ENCODE peak calls at places on chromosomes 16 and 17, in six cellular contexts. F, O, Y, R, S and K are unnamed samples.

GRCh38 chr16:79001156-79001997 is 599.2 kb downstream of the MAF start:
- DNase-seq in F (no peak), O (no peak), Y (no peak), R (no peak), S (no peak), K (no peak)

GRCh38 chr17:51427259-51428255 is 167.2 kb downstream of the UTP18 start:
- DNase-seq in F (no peak), O (no peak), Y (no peak), R (peak), S (no peak), K (no peak)

GRCh38 chr16:50762241-50762640 is 20.4 kb downstream of the CYLD start:
- DNase-seq in F (no peak), O (no peak), Y (no peak), R (no peak), S (no peak), K (no peak)

GRCh38 chr17:78559749-78560368 is 17.3 kb downstream of the DNAH17 start:
- DNase-seq in F (no peak), O (no peak), Y (no peak), R (no peak), S (no peak), K (no peak)

GRCh38 chr17:16027708-16028584 is 28.3 kb downstream of the TTC19 start:
- DNase-seq in F (peak), O (peak), Y (no peak), R (peak), S (peak), K (peak)

GRCh38 chr16:17270111-17270510 is 200.6 kb downstream of the XYLT1 start:
- DNase-seq in F (no peak), O (no peak), Y (no peak), R (no peak), S (no peak), K (no peak)

GRCh38 chr16:117381-118365 is 20.8 kb downstream of the NPRL3 start:
- DNase-seq in F (peak), O (peak), Y (peak), R (peak), S (no peak), K (no peak)

GRCh38 chr17:31327534-31328526 is 6.4 kb upstream of the EVI2A start:
- DNase-seq in F (peak), O (peak), Y (no peak), R (no peak), S (peak), K (peak)

GRCh38 chr16:27823438-27823820 is 240.1 kb downstream of the GSG1L start:
- DNase-seq in F (no peak), O (no peak), Y (no peak), R (no peak), S (no peak), K (no peak)

GRCh38 chr16:7167651-7168050 is 165.0 kb upstream of the RBFOX1 start:
- DNase-seq in F (no peak), O (no peak), Y (no peak), R (no peak), S (no peak), K (no peak)

GRCh38 chr17:57935833-57936807 is 19.1 kb downstream of the CUEDC1 start:
- DNase-seq in F (no peak), O (peak), Y (no peak), R (no peak), S (no peak), K (peak)

DNA sequence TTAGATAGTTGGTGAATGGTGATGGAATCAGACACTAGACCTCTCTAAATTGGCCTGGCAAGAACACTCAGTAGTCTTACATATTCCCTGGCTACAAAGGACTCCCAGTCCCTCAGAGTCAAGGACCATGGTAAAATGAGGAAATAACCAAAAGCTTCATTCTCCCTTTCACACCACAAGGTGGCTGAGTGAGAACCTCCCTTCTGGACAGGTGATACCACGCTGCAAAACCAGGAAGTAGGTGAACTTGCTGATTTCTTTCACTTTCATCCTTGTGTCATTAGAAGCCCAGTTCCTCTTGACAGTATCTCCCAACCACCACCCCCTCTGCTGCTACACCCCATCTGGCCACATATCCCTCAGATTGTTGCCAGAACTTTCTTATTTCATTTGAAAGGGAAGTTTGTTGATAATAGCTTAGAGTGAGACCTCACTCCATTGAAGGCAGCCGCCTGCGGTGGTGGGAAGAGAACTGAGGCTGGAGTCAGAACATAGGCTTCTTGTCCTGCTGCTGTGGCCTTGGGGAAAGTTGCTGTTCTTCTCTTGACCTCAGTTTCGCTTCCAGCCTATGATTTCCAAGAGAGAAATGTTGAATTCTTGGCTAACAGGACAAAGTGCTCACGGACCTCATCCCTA is 290.6 kb upstream of the CCL2 start:
- DNase-seq in F (no peak), O (no peak), Y (no peak), R (peak), S (no peak), K (no peak)
- TF ChIP-seq CTCF in F (no peak), O (no peak), Y (no peak), R (peak), S (no peak), K (no peak)

GRCh38 chr17:48882272-48882671 is 10.3 kb upstream of the ATP5MC1 start:
- DNase-seq in F (no peak), O (no peak), Y (no peak), R (no peak), S (no peak), K (no peak)
- H3K4me3 ChIP-seq in F (no peak), O (no peak), Y (no peak), R (no peak), S (no peak), K (no peak)

GRCh38 chr16:28982949-28983348 is 1.9 kb upstream of the LAT start:
- DNase-seq in F (no peak), O (no peak), Y (no peak), R (no peak), S (no peak), K (no peak)

GRCh38 chr16:28982418-28982817 is 2.4 kb upstream of the LAT start:
- DNase-seq in F (no peak), O (no peak), Y (no peak), R (no peak), S (no peak), K (no peak)

GRCh38 chr16:28983644-28984043 is 1.2 kb upstream of the LAT start:
- DNase-seq in F (no peak), O (no peak), Y (no peak), R (no peak), S (no peak), K (no peak)

GRCh38 chr16:28980929-28981328 is 3.9 kb upstream of the LAT start:
- DNase-seq in F (no peak), O (no peak), Y (no peak), R (no peak), S (no peak), K (no peak)

GRCh38 chr16:28981517-28981916 is 3.3 kb upstream of the LAT start:
- DNase-seq in F (peak), O (peak), Y (no peak), R (peak), S (no peak), K (no peak)
- TF ChIP-seq CTCF in F (peak), O (peak), Y (no peak), R (peak), S (peak), K (peak)

DNA sequence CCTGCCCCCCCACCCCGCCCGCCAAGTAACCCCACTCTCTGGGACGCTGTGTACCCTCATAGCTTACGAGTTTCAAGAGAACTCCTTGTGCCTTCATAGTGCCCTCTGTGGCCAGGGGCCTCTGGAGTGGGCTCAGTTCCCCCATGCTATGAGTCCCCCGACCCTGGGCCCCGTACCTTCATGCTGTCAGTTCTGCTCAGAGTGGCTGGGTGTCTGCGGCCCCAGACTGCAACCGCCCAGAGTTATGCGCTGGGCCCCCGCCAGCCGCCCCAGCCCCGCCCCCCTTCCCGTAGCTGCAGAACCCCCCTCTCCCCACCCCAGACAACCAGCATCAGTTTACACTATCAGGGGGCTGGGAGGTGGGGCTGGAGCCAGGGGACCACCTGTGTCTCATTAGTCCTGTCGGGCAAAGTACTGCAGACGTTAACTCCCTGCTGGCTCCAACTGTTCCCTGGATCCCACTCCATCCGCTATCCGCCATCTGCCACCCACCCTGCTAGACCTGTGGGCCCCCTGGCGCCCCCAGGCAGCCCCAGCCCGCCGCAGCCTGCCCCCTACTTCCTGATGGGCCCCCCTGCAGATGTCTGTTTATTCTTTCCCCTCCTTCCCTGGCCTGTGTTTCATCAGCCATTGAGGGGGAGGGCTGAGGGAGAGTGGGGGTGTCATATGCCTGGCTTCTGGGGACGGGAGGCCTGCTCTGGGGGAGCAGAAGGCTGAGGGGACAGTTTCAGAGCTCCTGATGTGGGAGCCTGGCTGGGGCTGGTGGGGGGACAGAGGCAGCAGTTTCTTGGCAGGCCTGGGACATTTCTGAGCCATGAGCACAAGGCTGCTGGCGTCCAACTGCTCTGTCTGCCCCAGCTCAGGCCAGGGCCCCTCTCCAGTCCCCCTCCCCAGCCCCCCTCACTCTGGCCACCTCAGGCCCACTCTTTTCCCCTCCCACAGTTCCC is at the start of gene MFAP4:
- DNase-seq in F (peak), O (peak), Y (no peak), R (no peak), S (peak), K (peak)
- H3K4me3 ChIP-seq in F (peak), O (peak), Y (no peak), R (no peak), S (peak), K (peak)

DNA sequence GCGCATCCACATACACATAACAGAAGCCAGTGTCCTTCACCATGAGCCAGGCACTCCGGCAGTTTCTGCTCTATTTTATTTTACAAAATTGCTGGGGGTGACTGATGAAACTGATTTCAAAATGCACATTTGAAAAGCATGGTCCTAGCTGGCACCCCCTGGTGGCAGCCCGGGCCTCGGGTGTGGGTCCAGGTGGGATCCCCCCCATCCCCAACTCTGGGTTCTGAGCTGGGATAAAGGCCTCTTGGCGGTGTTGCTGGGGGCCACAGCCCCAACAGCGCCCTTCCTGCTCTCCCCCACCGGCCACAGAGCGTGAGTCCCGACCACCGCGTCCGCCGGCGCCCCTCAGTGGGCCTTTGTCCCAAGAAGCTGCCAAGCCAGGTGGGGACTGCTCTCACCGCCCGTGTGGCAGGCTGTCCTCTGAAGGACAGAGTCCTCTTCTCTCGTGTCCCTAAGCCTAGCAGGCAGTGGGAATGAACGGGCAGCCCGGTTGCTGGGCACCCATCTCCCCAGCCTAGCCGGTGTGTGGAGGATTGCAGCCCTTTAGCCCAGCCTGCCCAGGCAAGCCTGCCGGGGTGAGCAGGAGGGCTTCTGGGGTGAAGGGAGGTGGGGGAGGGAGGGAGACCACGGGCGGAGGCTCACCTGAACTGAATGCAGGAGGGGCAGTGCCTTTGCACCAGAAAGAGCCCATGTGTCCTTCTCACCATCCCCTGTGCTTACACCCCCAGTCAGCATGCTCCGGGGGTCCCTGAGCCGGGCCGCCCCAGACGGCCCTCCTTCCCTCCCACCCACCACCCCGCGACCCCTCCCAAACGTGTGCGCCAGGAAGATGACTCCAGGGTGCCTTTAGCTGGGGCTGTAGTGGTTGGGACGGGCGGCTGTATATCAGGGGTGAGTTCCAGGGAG is 898 bp downstream of the SNAI3 start:
- DNase-seq in F (peak), O (peak), Y (no peak), R (no peak), S (peak), K (peak)
- TF ChIP-seq CTCF in F (peak), O (peak), Y (no peak), R (peak), S (peak), K (peak)

DNA sequence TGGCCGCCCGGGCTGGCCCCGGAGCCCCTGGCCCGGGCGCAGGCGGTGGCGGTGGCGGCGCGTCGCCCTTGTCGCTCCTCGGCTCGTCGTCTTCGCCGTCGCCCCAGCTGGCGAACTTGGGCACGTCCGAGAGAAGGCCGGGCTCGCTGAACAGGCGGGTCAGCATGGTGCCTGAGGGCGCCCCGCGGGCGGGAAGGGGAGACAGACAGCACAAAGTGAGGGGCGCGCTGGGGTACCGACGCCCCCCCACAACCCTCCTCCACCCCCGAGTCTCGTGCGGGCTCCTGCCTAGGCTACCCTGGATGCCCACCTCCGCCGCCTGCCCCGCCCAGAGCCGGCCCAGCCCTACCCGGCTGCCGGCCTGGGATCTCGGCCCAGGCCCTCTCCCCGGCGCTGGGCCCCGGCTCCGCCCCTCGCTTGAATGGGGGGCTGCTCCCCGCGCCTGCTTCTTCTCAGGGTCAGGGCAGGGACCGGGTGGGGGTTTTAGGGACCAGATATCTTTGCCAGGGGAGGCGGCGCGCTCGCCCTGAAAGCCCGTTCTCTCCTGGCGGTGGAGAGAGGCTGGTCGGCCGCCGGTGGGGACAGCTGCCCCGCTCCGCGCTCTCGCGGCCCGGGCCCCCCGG is 1.2 kb downstream of the NEUROD2 start:
- DNase-seq in F (no peak), O (no peak), Y (no peak), R (no peak), S (no peak), K (no peak)
- H3K4me3 ChIP-seq in F (no peak), O (no peak), Y (peak), R (no peak), S (no peak), K (no peak)

GRCh38 chr17:32515677-32516383 is 29.0 kb downstream of the CDK5R1 start:
- DNase-seq in F (no peak), O (no peak), Y (no peak), R (peak), S (no peak), K (no peak)

GRCh38 chr17:32518856-32519768 is 32.3 kb downstream of the CDK5R1 start:
- DNase-seq in F (peak), O (no peak), Y (peak), R (peak), S (no peak), K (peak)

GRCh38 chr17:32516450-32516849 is 29.7 kb downstream of the CDK5R1 start:
- DNase-seq in F (no peak), O (no peak), Y (no peak), R (peak), S (no peak), K (no peak)

GRCh38 chr17:32517982-32518381 is 31.2 kb downstream of the CDK5R1 start:
- DNase-seq in F (no peak), O (no peak), Y (no peak), R (no peak), S (no peak), K (no peak)

GRCh38 chr17:32516940-32517711 is 30.3 kb downstream of the CDK5R1 start:
- DNase-seq in F (no peak), O (no peak), Y (no peak), R (peak), S (no peak), K (no peak)
- TF ChIP-seq CTCF in F (no peak), O (no peak), Y (no peak), R (no peak), S (no peak), K (no peak)